ENCODE peak calls at places on chromosomes 3 and 15, in seven cellular contexts. C is B cell, V is progenitor cell of endocrine pancreas, S is mesenchymal stem cell, N is renal cortical epithelial cell, F is HCT116, H is NCI-H2081. P is an unnamed sample.

GRCh38 chr15:51861557-51862350 is 32.3 kb downstream of the TMOD3 start:
- DNase-seq in C (no peak), V (no peak), S (no peak), N (peak; percentile 41), F (no peak), H (no peak), P (no peak)

GRCh38 chr3:10520118-10520517 is 14.7 kb upstream of the ATP2B2 start:
- DNase-seq in C (no peak), V (no peak), S (no peak), N (no peak), F (no peak), H (peak; percentile 37), P (no peak)

GRCh38 chr3:29635888-29636287 is 355.0 kb downstream of the RBMS3 start:
- DNase-seq in C (no peak), V (no peak), S (peak; percentile 52), N (no peak), F (no peak), H (no peak), P (no peak)

GRCh38 chr15:29183071-29183831 is 86.4 kb downstream of the NSMCE3 start:
- DNase-seq in C (no peak), V (no peak), S (no peak), N (peak; percentile 18), F (no peak), H (peak; percentile 30), P (no peak)

GRCh38 chr15:80599359-80599758 is 95.8 kb upstream of the ABHD17C start:
- DNase-seq in C (no peak), V (no peak), S (peak; percentile 79), N (peak; percentile 47), F (no peak), H (no peak), P (no peak)

GRCh38 chr15:46251873-46252272 is 617.0 kb downstream of the SQOR start:
- DNase-seq in C (no peak), V (no peak), S (no peak), N (no peak), F (no peak), H (peak; percentile 93), P (no peak)

GRCh38 chr3:126607214-126607908 is 47.6 kb downstream of the TXNRD3 start:
- DNase-seq in C (no peak), V (no peak), S (peak; percentile 44), N (peak; percentile 64), F (no peak), H (no peak), P (no peak)

GRCh38 chr3:160245261-160245800 is 20.1 kb downstream of the C3orf80 start:
- DNase-seq in C (no peak), V (no peak), S (no peak), N (no peak), F (no peak), H (no peak), P (no peak)

GRCh38 chr3:38084019-38084968 is 45.3 kb downstream of the DLEC1 start:
- DNase-seq in C (no peak), V (no peak), S (peak; percentile 33), N (peak; percentile 8), F (no peak), H (no peak), P (peak; percentile 76)

GRCh38 chr3:156150434-156151066 is 30.2 kb downstream of the KCNAB1 start:
- DNase-seq in C (no peak), V (no peak), S (peak; percentile 70), N (peak; percentile 57), F (peak; percentile 41), H (peak; percentile 73), P (peak; percentile 49)

GRCh38 chr15:45855907-45856579 is 221.2 kb downstream of the SQOR start:
- DNase-seq in C (no peak), V (no peak), S (no peak), N (peak; percentile 93), F (no peak), H (no peak), P (no peak)

GRCh38 chr3:188449421-188449820 is 295.5 kb downstream of the LPP start:
- DNase-seq in C (no peak), V (no peak), S (no peak), N (no peak), F (no peak), H (no peak), P (no peak)

GRCh38 chr15:53472883-53473282 is 286.6 kb downstream of the WDR72 start:
- DNase-seq in C (no peak), V (no peak), S (no peak), N (no peak), F (no peak), H (no peak), P (no peak)

GRCh38 chr3:161560006-161560637 is 63.5 kb downstream of the OTOL1 start:
- DNase-seq in C (no peak), V (peak; percentile 41), S (peak; percentile 52), N (peak; percentile 22), F (peak; percentile 37), H (peak; percentile 70), P (peak; percentile 60)

GRCh38 chr3:45038096-45038455 is 12.0 kb downstream of the CLEC3B start:
- DNase-seq in C (no peak), V (no peak), S (no peak), N (no peak), F (no peak), H (no peak), P (no peak)

GRCh38 chr15:94840794-94841587 is 609.6 kb downstream of the MCTP2 start:
- DNase-seq in C (no peak), V (no peak), S (peak; percentile 26), N (no peak), F (no peak), H (no peak), P (no peak)

GRCh38 chr3:158111861-158112260 is 2.0 kb downstream of the RSRC1 start:
- DNase-seq in C (no peak), V (no peak), S (no peak), N (no peak), F (no peak), H (no peak), P (no peak)

GRCh38 chr15:68186671-68187397 is 18.3 kb downstream of the CALML4 start:
- DNase-seq in C (no peak), V (no peak), S (no peak), N (no peak), F (no peak), H (peak; percentile 61), P (no peak)

GRCh38 chr3:8352475-8352874 is 149.1 kb upstream of the LMCD1 start:
- DNase-seq in C (no peak), V (no peak), S (no peak), N (no peak), F (no peak), H (no peak), P (no peak)

GRCh38 chr3:12974819-12975218 is 98.4 kb downstream of the IQSEC1 start:
- DNase-seq in C (no peak), V (no peak), S (no peak), N (no peak), F (no peak), H (no peak), P (no peak)

GRCh38 chr3:43255675-43256074 is 30.7 kb upstream of the SNRK start:
- DNase-seq in C (no peak), V (no peak), S (no peak), N (no peak), F (no peak), H (no peak), P (no peak)

GRCh38 chr3:27632431-27633223 is 89.5 kb downstream of the EOMES start:
- DNase-seq in C (peak; percentile 48), V (no peak), S (no peak), N (no peak), F (no peak), H (peak; percentile 65), P (no peak)

GRCh38 chr3:113485161-113485609 is 29.8 kb downstream of the SPICE1 start:
- DNase-seq in C (no peak), V (no peak), S (no peak), N (no peak), F (no peak), H (no peak), P (no peak)

GRCh38 chr15:80596521-80596976 is 98.6 kb upstream of the ABHD17C start:
- DNase-seq in C (no peak), V (no peak), S (no peak), N (peak; percentile 42), F (peak; percentile 21), H (no peak), P (no peak)

GRCh38 chr3:53525765-53526761 is 31.7 kb downstream of the CACNA1D start:
- DNase-seq in C (no peak), V (no peak), S (no peak), N (no peak), F (no peak), H (no peak), P (no peak)

GRCh38 chr3:16379838-16380237 is 114.8 kb downstream of the OXNAD1 start:
- DNase-seq in C (no peak), V (no peak), S (no peak), N (no peak), F (no peak), H (no peak), P (no peak)

GRCh38 chr15:74127954-74128784 is 2.2 kb upstream of the ISLR2 start:
- DNase-seq in C (no peak), V (no peak), S (no peak), N (no peak), F (no peak), H (no peak), P (peak; percentile 61)

GRCh38 chr3:181727122-181728036 is 15.7 kb downstream of the SOX2 start:
- DNase-seq in C (no peak), V (no peak), S (peak; percentile 10), N (no peak), F (no peak), H (peak; percentile 80), P (no peak)

GRCh38 chr15:76270876-76271275 is 40.4 kb downstream of the ETFA start:
- DNase-seq in C (no peak), V (no peak), S (no peak), N (no peak), F (no peak), H (no peak), P (no peak)

GRCh38 chr3:152961323-152961722 is 126.4 kb downstream of the P2RY1 start:
- DNase-seq in C (no peak), V (no peak), S (peak; percentile 39), N (peak; percentile 63), F (peak; percentile 60), H (peak; percentile 31), P (no peak)

GRCh38 chr3:119297169-119297568 is 3.0 kb downstream of the ARHGAP31 start:
- DNase-seq in C (no peak), V (no peak), S (peak; percentile 43), N (peak; percentile 77), F (no peak), H (no peak), P (no peak)

GRCh38 chr3:59327324-59327939 is 277.6 kb upstream of the CFAP20DC start:
- DNase-seq in C (no peak), V (no peak), S (peak; percentile 51), N (peak; percentile 99), F (no peak), H (no peak), P (no peak)